ENCODE peak calls at places on chromosomes 2 and 18, in five cellular contexts. Y is CD8-positive, alpha-beta T cell; U is CD4-positive, alpha-beta T cell; B is WTC11; S is right lobe of liver. D is an unnamed sample.

GRCh38 chr2:60827369-60827768 is 54.0 kb upstream of the REL start:
- DNase-seq in S (no peak), B (no peak), Y (no peak), U (no peak), D (no peak)

GRCh38 chr18:500556-501405 is at the start of gene COLEC12:
- DNase-seq in U (no peak), B (peak), Y (no peak), S (no peak), D (no peak)

GRCh38 chr18:36441426-36441870 is 143.9 kb downstream of the FHOD3 start:
- DNase-seq in U (no peak), S (no peak), B (no peak), Y (no peak), D (no peak)

GRCh38 chr2:3430740-3431490 is 51.4 kb downstream of the TRAPPC12 start:
- DNase-seq in B (no peak), S (no peak), U (no peak), Y (no peak), D (no peak)

GRCh38 chr2:240701736-240702639 is 10.3 kb downstream of the AQP12A start:
- DNase-seq in U (no peak), S (no peak), Y (no peak), B (peak), D (no peak)

GRCh38 chr2:12469053-12469625 is 247.6 kb upstream of the TRIB2 start:
- DNase-seq in Y (no peak), U (no peak), B (no peak), S (no peak), D (no peak)

GRCh38 chr2:26860451-26860850 is 12.5 kb downstream of the DPYSL5 start:
- DNase-seq in Y (no peak), S (no peak), U (no peak), B (no peak), D (no peak)

GRCh38 chr18:32775628-32776027 is 2.8 kb upstream of the KLHL14 start:
- DNase-seq in U (no peak), B (no peak), Y (no peak), S (no peak), D (no peak)

GRCh38 chr2:224666951-224667553 is 49.1 kb downstream of the CCDC195 start:
- DNase-seq in U (no peak), Y (no peak), S (no peak), B (no peak), D (no peak)

GRCh38 chr2:176536739-176537138 is 267.5 kb downstream of the MTX2 start:
- DNase-seq in U (no peak), Y (no peak), B (no peak), S (no peak), D (no peak)

GRCh38 chr2:113072584-113072983 is 4.8 kb downstream of the IL1F10 start:
- DNase-seq in B (no peak), S (no peak), Y (no peak), U (no peak), D (no peak)

GRCh38 chr2:33069894-33070651 is 123.3 kb downstream of the LTBP1 start:
- DNase-seq in Y (no peak), S (peak), U (no peak), B (no peak), D (no peak)

GRCh38 chr18:49100226-49100968 is 149.6 kb upstream of the SMAD7 start:
- DNase-seq in B (no peak), S (no peak), Y (no peak), U (no peak), D (no peak)

GRCh38 chr2:193824474-193824873 is 1629.7 kb upstream of the TMEFF2 start:
- DNase-seq in U (no peak), B (no peak), S (no peak), Y (no peak), D (no peak)

GRCh38 chr2:160584972-160585494 is 91.4 kb upstream of the RBMS1 start:
- DNase-seq in Y (no peak), B (no peak), S (no peak), U (no peak), D (no peak)

GRCh38 chr2:231170058-231170457 is 28.4 kb upstream of the ARMC9 start:
- DNase-seq in Y (no peak), B (no peak), S (no peak), U (no peak), D (no peak)

GRCh38 chr2:68284896-68285295 is 32.6 kb upstream of the PPP3R1 start:
- DNase-seq in S (no peak), Y (no peak), U (no peak), B (no peak), D (no peak)

GRCh38 chr2:136051001-136051724 is 65.7 kb upstream of the DARS1 start:
- DNase-seq in S (no peak), U (no peak), Y (no peak), B (no peak), D (no peak)

GRCh38 chr18:58321986-58322385 is 278.0 kb downstream of the NEDD4L start:
- DNase-seq in B (no peak), S (peak), Y (peak), U (peak), D (no peak)

GRCh38 chr2:137185378-137186078 is 420.2 kb downstream of the THSD7B start:
- DNase-seq in U (no peak), B (no peak), Y (no peak), S (no peak), D (no peak)

GRCh38 chr2:10935953-10936942 is 24.5 kb downstream of the KCNF1 start:
- DNase-seq in Y (no peak), S (no peak), B (no peak), U (no peak), D (no peak)

GRCh38 chr2:200679157-200679934 is 93.5 kb downstream of the AOX1 start:
- DNase-seq in Y (no peak), S (no peak), B (no peak), U (no peak), D (no peak)

GRCh38 chr2:60429681-60430080 is 123.8 kb downstream of the BCL11A start:
- DNase-seq in B (no peak), Y (no peak), U (no peak), S (no peak), D (no peak)

GRCh38 chr2:35114765-35115164 is 1240.8 kb upstream of the CRIM1 start:
- DNase-seq in S (no peak), Y (no peak), U (no peak), B (peak), D (no peak)

GRCh38 chr2:238527565-238527964 is 100.8 kb downstream of the ASB1 start:
- DNase-seq in B (no peak), Y (no peak), U (no peak), S (no peak), D (no peak)

GRCh38 chr2:212147921-212148513 is 390.6 kb downstream of the ERBB4 start:
- DNase-seq in S (no peak), U (no peak), Y (no peak), B (no peak), D (no peak)
- TF ChIP-seq CTCF in S (peak), U (no peak), Y (no peak), B (no peak), D (no peak)

DNA sequence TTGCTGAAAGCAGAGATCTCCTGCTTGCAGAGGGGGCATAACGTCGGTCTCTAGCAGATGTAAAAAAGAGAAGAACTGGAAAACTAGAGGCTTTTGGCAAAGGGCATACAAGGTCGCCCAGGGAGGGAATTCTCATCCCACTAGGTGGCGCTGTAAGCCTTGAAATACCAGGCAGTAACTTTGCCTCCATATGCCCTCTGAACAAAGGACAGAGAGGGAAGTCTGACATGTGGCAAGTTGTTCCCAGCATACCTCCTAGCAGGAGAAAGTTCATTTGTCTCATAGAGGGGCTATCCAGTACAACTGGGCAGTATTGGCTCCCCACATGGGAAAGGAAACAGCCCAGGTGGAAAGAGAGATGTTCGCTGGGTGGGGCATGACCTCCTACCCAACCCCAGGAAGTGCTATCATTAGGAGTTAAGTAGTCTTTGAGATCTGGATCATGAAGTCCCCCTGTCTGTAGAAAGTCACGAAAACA is 40.0 kb downstream of the STK17B start:
- DNase-seq in Y (peak), U (peak), S (no peak), B (peak), D (peak)
- TF ChIP-seq CTCF in Y (peak), U (peak), S (peak), B (peak), D (peak)

GRCh38 chr2:217878865-217879595 is 123.8 kb downstream of the TNS1 start:
- DNase-seq in S (no peak), Y (no peak), U (no peak), B (no peak), D (no peak)
- TF ChIP-seq CTCF in S (no peak), Y (no peak), U (no peak), B (no peak), D (no peak)

DNA sequence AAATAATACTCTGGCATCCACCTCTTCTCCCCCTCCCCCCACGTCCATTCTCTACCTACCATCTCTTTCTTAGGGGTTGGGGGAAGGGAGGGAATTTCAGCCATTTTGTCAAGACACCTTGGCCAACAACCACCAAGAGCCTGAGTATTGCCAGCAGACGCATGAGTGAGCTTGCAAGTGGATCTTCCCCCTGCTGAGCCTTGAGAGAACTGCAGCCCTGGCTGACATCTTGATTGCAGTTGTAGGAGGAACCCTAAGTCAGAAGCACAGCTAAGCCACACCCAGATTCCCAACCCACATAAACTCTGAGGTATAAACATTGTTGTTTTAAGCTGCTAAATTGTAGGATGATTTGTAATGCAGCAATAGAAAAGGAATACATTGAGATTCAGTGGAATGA is 165.6 kb downstream of the TMEFF2 start:
- DNase-seq in U (no peak), S (no peak), B (peak), Y (no peak), D (no peak)
- TF ChIP-seq CTCF in U (no peak), S (no peak), B (peak), Y (no peak), D (no peak)

DNA sequence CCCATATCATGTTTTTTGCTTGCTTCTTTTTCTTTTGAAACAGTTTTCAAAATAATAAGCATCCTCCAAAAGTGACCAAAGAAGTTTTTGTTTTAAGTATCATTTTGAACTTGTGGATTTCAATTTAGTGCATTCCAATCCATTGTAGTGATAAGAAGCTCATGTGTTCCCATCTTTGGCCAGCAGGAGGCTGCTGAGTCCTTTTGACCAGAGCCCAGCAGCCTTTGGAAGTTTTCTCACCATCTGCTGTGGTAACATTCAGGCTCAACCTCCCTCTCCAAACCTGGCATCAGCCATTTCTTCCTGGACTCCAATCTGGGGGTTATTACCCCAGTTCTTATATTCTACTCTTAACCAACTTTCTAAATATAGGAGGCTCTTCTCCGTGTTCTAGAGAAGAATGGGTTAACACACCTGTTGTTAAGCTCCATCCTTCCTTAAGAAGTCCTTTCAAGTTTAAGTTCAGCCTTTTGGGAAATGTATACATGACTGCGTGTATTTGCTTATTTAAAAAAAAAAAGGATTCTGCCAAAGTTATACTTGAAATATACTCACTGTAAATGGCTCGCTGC is 39.0 kb upstream of the MAL start:
- DNase-seq in S (no peak), U (peak), Y (no peak), B (peak), D (no peak)
- TF ChIP-seq CTCF in S (peak), U (peak), Y (peak), B (peak), D (no peak)

GRCh38 chr18:8911408-8912340 is 190.8 kb upstream of the NDUFV2 start:
- DNase-seq in U (no peak), S (no peak), Y (no peak), B (no peak), D (no peak)
- TF ChIP-seq CTCF in U (no peak), S (no peak), Y (no peak), B (no peak), D (no peak)

GRCh38 chr2:120667981-120668380 is 67.7 kb upstream of the GLI2 start:
- DNase-seq in B (no peak), U (no peak), Y (no peak), S (peak), D (no peak)

GRCh38 chr2:120670771-120671480 is 64.7 kb upstream of the GLI2 start:
- DNase-seq in S (peak), B (no peak), U (no peak), Y (no peak), D (no peak)

GRCh38 chr2:120669971-120670370 is 65.7 kb upstream of the GLI2 start:
- DNase-seq in S (peak), Y (no peak), B (no peak), U (no peak), D (no peak)

GRCh38 chr2:120670371-120670770 is 65.3 kb upstream of the GLI2 start:
- DNase-seq in S (peak), U (no peak), Y (no peak), B (no peak), D (no peak)

DNA sequence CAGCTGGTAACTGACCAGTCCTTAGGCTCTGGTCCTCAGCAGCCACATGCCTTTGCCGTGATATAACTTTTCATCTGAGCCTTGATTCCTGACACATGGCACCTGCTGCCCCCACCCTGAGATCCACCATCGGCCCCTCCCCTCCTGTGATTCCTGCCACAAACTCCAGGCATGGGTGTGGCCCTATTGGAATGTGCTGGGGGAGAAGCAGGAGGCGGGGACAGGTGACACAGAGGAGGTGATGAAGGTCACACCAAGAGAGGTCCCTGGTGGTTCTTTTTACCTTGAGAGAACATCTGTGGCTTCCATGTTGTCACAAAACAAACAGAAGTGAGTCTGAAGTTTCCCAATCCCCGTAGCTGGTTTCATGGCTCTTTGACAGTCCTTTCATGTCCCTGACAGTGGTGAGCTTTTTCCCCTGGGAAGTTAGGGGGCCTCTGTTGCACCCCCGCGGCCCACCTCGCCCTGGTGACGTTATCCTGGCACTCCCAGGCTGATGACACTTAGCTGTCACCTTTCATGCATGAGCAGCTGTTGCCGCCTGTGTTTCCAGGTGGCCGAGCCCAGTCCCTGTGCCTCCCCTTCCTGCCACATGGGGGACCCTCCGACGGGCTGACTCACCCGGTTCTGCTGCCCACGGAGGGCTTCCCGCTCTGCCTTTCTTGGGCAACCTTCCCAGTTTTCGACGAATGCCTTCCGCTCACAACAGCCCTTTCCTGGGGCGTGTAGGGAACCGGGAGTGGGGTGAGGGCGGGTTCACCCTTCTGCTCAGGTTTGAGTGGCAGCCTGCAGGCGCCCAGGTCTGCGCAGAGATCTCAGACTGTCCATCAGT is 66.3 kb upstream of the GLI2 start:
- DNase-seq in Y (no peak), S (peak), U (no peak), B (peak), D (no peak)
- TF ChIP-seq CTCF in Y (no peak), S (peak), U (no peak), B (peak), D (no peak)

GRCh38 chr2:180359522-180360282 is 352.6 kb upstream of the CWC22 start:
- DNase-seq in S (no peak), B (no peak), U (peak), Y (no peak), D (peak)
- TF ChIP-seq CTCF in S (no peak), B (no peak), U (no peak), Y (no peak), D (no peak)

GRCh38 chr2:75894170-75894569 is 183.5 kb upstream of the GCFC2 start:
- DNase-seq in U (no peak), B (no peak), S (no peak), Y (no peak), D (no peak)

GRCh38 chr2:75892490-75892889 is 181.8 kb upstream of the GCFC2 start:
- DNase-seq in B (no peak), S (no peak), Y (no peak), U (no peak), D (no peak)

GRCh38 chr2:75896779-75897366 is 186.2 kb upstream of the GCFC2 start:
- DNase-seq in B (peak), Y (no peak), S (no peak), U (no peak), D (no peak)
- TF ChIP-seq CTCF in B (peak), Y (no peak), S (peak), U (no peak), D (no peak)

D was measured in natural killer cell.